ENCODE peak calls at places on chromosomes 11 and 22, in five cellular contexts. K is SK-N-SH, I is prostate gland, T is H1, C is transverse colon. L is an unnamed sample.
A peak's percentile ranks its signal among the peaks of the same experiment; 100 is the strongest.

GRCh38 chr11:125167292-125167953 is 2.9 kb downstream of the PKNOX2 start:
- DNase-seq in K (no peak), I (no peak), T (peak; percentile 77), C (no peak), L (no peak)

GRCh38 chr11:10534331-10534730 is 6.7 kb downstream of the RNF141 start:
- DNase-seq in K (no peak), I (no peak), T (no peak), C (no peak), L (no peak)

GRCh38 chr11:95419915-95420314 is 188.9 kb upstream of the SESN3 start:
- DNase-seq in K (no peak), I (no peak), T (no peak), C (no peak), L (no peak)

GRCh38 chr11:119586181-119586580 is 142.8 kb downstream of the NECTIN1 start:
- DNase-seq in K (no peak), I (no peak), T (no peak), C (no peak), L (no peak)

GRCh38 chr22:40055143-40055926 is 60.6 kb downstream of the FAM83F start:
- DNase-seq in K (no peak), I (no peak), T (no peak), C (no peak), L (no peak)

GRCh38 chr11:70476669-70477068 is 78.3 kb downstream of the CTTN start:
- DNase-seq in K (no peak), I (no peak), T (no peak), C (no peak), L (no peak)

GRCh38 chr11:111797145-111797581 is 31.0 kb upstream of the PPP2R1B start:
- DNase-seq in K (no peak), I (peak; percentile 11), T (no peak), C (peak; percentile 12), L (peak; percentile 75)

GRCh38 chr11:10727259-10727851 is 23.7 kb upstream of the CTR9 start:
- DNase-seq in K (no peak), I (no peak), T (no peak), C (no peak), L (no peak)

GRCh38 chr22:37744589-37744988 is 47.7 kb downstream of the TRIOBP start:
- DNase-seq in K (no peak), I (no peak), T (no peak), C (no peak), L (no peak)

GRCh38 chr22:37747090-37747714 is 50.4 kb downstream of the TRIOBP start:
- DNase-seq in K (peak; percentile 60), I (no peak), T (no peak), C (no peak), L (no peak)

GRCh38 chr22:37747715-37748100 is 50.9 kb downstream of the TRIOBP start:
- DNase-seq in K (no peak), I (no peak), T (no peak), C (no peak), L (no peak)

GRCh38 chr22:37745548-37746365 is 48.9 kb downstream of the TRIOBP start:
- DNase-seq in K (peak; percentile 95), I (peak; percentile 91), T (peak; percentile 87), C (peak; percentile 95), L (peak; percentile 90)

DNA sequence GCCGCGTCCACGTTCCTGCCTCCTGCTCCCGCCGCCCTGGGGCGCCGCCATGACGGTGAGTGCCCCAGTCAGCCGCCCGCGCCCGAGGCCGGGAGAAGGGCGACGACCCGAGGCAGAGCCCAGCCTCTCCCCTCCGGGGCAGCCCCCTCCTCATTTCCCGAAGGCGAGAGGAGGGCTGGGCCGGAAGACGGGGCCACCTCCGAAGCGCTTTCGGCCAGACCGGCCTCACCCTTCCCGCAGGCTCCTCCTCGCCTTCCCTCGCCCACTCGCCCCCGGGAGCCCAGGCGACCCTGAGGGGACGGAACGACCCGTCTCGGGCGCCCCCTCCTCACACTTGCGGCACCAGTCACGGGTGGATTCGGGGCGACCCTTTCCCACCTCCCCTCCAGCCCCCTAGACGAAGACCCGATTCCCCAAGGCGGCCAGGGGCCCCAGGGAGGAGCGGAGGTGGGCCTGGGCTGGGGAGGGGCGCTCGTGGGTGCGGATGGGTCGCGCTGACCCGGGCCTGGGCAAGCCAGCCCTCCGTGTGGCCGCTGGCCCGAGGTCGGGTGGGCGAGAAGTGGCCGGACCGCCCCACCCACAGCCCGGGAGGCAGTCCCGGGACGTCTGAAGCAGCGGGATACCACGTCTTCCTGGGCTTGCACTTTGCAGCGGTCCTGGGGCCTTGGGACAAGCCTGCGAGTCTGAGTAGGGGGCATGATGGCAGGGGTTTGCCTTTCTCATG is 49.7 kb downstream of the TRIOBP start:
- DNase-seq in K (peak; percentile 55), I (no peak), T (peak; percentile 71), C (no peak), L (peak; percentile 35)
- TF ChIP-seq POLR2AphosphoS5 in K (no peak), I (no peak), T (no peak), C (no peak), L (no peak)

DNA sequence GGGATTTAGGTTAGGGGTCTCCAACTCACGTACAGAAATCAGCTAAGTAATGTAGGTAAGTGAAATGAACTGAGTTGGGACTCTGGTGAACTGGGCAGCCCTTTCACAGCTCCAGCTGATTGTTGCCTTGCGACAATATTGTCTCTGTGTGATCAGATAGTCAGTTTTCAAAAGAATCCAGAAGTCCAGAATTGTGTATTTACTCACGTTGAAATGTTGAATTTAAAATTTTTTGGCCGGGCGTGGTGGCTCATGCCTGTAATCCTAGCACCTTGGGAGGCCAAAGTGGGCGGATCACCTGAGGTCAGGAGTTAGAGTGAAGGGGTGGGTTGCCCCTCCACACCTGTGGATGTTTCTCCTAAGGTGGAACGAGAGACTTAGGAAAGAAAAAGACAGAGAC is 18.8 kb upstream of the WDR74 start:
- DNase-seq in K (no peak), I (no peak), T (no peak), C (no peak), L (no peak)
- H3K4me3 ChIP-seq in K (no peak overlapping the region), I (no peak overlapping the region), T (peak overlapping the region; percentile 74), C (no peak overlapping the region), L (peak overlapping the region; percentile 59)

DNA sequence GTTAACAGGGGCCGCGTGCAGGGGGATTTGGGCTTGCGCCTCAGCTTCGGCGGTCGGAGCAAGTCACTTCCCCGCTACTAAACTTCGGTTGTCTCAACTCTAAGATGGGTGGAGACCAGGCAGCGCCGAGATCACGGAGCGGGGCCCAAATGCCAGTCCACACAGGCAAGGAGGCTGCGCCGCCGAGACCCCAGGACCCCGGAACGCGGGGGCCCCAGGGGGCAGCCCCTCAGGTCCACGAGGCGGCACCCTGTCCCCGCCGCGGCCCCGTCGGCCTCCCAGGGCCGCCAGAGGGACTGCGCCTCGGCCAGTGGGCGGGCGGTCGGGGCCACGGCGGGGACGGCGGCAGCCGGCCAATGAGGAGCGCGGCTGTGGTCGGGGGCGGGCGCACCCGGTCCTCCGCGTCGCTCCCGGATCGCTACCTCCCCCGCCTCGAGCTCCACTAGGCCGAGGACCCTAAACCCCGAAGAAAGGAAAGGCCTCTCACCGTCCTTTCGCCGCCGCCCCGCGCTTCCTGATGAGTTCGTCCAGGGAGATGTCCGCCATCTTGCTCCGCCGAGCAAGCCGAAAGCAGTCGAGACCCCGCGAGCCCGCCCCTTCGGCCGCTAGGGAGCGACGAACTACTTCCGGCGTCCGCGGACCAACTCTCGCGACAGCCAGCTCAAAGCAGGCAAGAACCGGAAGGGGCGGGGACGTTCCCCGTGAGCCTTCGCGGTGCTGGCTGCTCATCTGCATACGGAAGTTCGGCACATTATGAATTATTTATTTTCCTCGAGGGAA is at the start of gene POLDIP3:
- DNase-seq in K (peak; percentile 88), I (peak; percentile 98), T (peak; percentile 98), C (peak; percentile 100), L (peak; percentile 98)
- TF ChIP-seq POLR2AphosphoS5 in K (no peak), I (peak; percentile 97), T (no peak), C (peak; percentile 68), L (no peak)

GRCh38 chr22:25564979-25565677 is 653 bp downstream of the GRK3 start:
- DNase-seq in K (peak; percentile 73), I (peak; percentile 47), T (peak; percentile 83), C (peak; percentile 17), L (no peak)
- H3K4me3 ChIP-seq in K (peak overlapping the region; percentile 88), I (peak overlapping the region; percentile 97), T (peak overlapping the region; percentile 76), C (peak overlapping the region; percentile 94), L (peak overlapping the region; percentile 95)

GRCh38 chr22:45934659-45935341 is 42.2 kb downstream of the WNT7B start:
- DNase-seq in K (peak; percentile 79), I (no peak), T (no peak), C (no peak), L (no peak)

GRCh38 chr22:45932066-45932465 is 44.9 kb downstream of the WNT7B start:
- DNase-seq in K (no peak), I (no peak), T (no peak), C (no peak), L (no peak)

GRCh38 chr22:45934168-45934564 is 42.8 kb downstream of the WNT7B start:
- DNase-seq in K (no peak), I (no peak), T (no peak), C (no peak), L (no peak)

GRCh38 chr22:45935573-45935972 is 41.4 kb downstream of the WNT7B start:
- DNase-seq in K (no peak), I (no peak), T (no peak), C (no peak), L (no peak)

DNA sequence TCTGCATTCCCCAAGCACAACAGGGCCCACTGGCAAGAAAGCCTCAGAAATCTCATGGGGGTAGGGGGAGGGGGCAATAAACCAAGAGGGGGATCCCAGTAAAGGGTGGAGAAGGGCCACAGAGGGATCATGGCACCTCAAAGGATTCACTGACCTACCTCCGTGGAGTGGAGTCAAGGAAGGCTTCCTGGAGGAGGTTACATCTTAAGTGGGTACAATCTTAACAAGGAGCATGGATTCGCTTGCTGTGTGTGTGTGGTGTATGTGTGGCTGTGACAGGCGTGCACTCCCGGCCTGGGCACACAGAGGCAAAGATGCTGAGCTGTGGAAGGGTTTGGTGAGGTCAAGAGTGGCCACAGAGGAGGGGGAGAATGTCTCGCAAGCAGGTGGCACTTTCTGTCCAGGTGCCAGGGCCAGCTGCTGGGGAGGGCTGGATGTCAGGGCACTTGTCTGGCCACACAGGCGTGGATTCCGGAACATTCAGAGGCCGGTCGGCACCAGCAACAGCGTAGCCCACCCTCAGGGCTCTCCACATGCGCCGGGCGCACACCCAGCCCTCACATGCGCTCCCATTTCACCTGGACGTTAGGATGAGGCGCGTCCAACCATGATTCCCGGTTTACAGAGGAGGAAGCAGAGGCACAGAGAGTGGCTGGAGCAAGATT is 43.3 kb downstream of the WNT7B start:
- DNase-seq in K (no peak), I (no peak), T (no peak), C (no peak), L (no peak)
- TF ChIP-seq POLR2AphosphoS5 in K (no peak), I (no peak), T (no peak), C (no peak), L (no peak)

GRCh38 chr11:75554258-75555022 is 7.6 kb upstream of the SERPINH1 start:
- DNase-seq in K (peak; percentile 96), I (peak; percentile 19), T (peak; percentile 83), C (peak; percentile 82), L (no peak)
- H3K4me3 ChIP-seq in K (peak overlapping the region; percentile 14), I (no peak overlapping the region), T (no peak overlapping the region), C (no peak overlapping the region), L (no peak overlapping the region)

DNA sequence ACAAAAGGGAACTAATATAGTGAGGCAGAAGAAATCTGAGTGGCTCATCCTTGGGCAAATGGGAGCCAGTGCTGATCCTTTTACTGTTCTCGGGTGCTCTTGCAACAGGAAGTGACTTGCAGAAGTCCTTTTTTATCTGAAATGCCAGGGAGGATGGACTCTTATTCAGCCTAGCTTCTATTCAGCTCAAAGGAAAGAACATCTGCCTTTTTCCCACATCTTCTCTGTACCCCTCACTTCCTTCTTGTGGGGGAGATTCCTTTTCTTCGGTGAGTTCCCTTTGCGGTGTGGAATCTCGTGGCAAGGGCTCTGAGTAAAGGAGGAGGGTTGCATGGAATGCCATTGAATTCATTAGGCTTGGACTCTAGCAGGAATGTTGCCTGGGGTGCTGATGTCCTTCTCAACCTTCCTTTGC is 76.2 kb downstream of the ZBTB16 start:
- DNase-seq in K (no peak), I (no peak), T (no peak), C (no peak), L (peak; percentile 84)
- TF ChIP-seq POLR2AphosphoS5 in K (no peak), I (no peak), T (no peak), C (no peak), L (peak; percentile 40)